ENCODE peak calls at places on chromosomes 4 and X, in seven cellular contexts. One of them, this sample, is unnamed.
A peak's percentile ranks its signal among the peaks of the same experiment; 100 is the strongest.

GRCh38 chrX:151825927-151826471 is 86.7 kb upstream of the MAGEA4 start:
- DNase-seq in foreskin keratinocyte: peak; percentile 81
- DNase-seq in A549: peak; percentile 77
- DNase-seq in heart right ventricle: no peak
- DNase-seq in suprapubic skin: no peak
- DNase-seq in heart left ventricle: no peak
- DNase-seq in endothelial cell of umbilical vein: peak; percentile 52
- DNase-seq in this sample: no peak

GRCh38 chr4:128782076-128782715 is 27.3 kb upstream of the JADE1 start:
- DNase-seq in A549: peak; percentile 38
- DNase-seq in heart left ventricle: no peak
- DNase-seq in endothelial cell of umbilical vein: no peak
- DNase-seq in heart right ventricle: peak; percentile 26
- DNase-seq in suprapubic skin: no peak
- DNase-seq in foreskin keratinocyte: no peak
- DNase-seq in this sample: no peak

GRCh38 chrX:148365233-148365632 is 135.2 kb upstream of the AFF2 start:
- DNase-seq in A549: no peak
- DNase-seq in suprapubic skin: no peak
- DNase-seq in heart right ventricle: no peak
- DNase-seq in heart left ventricle: no peak
- DNase-seq in endothelial cell of umbilical vein: no peak
- DNase-seq in foreskin keratinocyte: no peak
- DNase-seq in this sample: no peak

GRCh38 chr4:27007507-27007906 is 146.9 kb downstream of the STIM2 start:
- DNase-seq in suprapubic skin: no peak
- DNase-seq in A549: no peak
- DNase-seq in endothelial cell of umbilical vein: no peak
- DNase-seq in foreskin keratinocyte: no peak
- DNase-seq in heart right ventricle: no peak
- DNase-seq in heart left ventricle: no peak
- DNase-seq in this sample: no peak

GRCh38 chr4:162163892-162164759 is at the start of gene FSTL5:
- DNase-seq in endothelial cell of umbilical vein: peak; percentile 82
- DNase-seq in foreskin keratinocyte: peak; percentile 87
- DNase-seq in heart left ventricle: peak; percentile 58
- DNase-seq in suprapubic skin: no peak
- DNase-seq in heart right ventricle: peak; percentile 5
- DNase-seq in A549: peak; percentile 74
- DNase-seq in this sample: no peak

GRCh38 chrX:69298466-69299140 is 133.3 kb upstream of the PJA1 start:
- DNase-seq in endothelial cell of umbilical vein: no peak
- DNase-seq in heart left ventricle: no peak
- DNase-seq in foreskin keratinocyte: peak; percentile 70
- DNase-seq in suprapubic skin: no peak
- DNase-seq in heart right ventricle: no peak
- DNase-seq in A549: no peak
- DNase-seq in this sample: no peak

GRCh38 chr4:154004028-154004427 is 215.1 kb upstream of the SFRP2 start:
- DNase-seq in foreskin keratinocyte: no peak
- DNase-seq in suprapubic skin: no peak
- DNase-seq in heart right ventricle: no peak
- DNase-seq in endothelial cell of umbilical vein: no peak
- DNase-seq in heart left ventricle: no peak
- DNase-seq in A549: no peak
- DNase-seq in this sample: no peak

GRCh38 chr4:145909773-145910172 is 28.9 kb downstream of the ZNF827 start:
- DNase-seq in heart right ventricle: peak; percentile 38
- DNase-seq in endothelial cell of umbilical vein: no peak
- DNase-seq in suprapubic skin: no peak
- DNase-seq in A549: peak; percentile 6
- DNase-seq in heart left ventricle: no peak
- DNase-seq in foreskin keratinocyte: no peak
- DNase-seq in this sample: no peak

GRCh38 chrX:102712216-102712966 is at the start of gene GPRASP2:
- DNase-seq in suprapubic skin: peak; percentile 69
- DNase-seq in A549: peak; percentile 15
- DNase-seq in heart right ventricle: peak; percentile 33
- DNase-seq in endothelial cell of umbilical vein: peak; percentile 19
- DNase-seq in foreskin keratinocyte: no peak
- DNase-seq in heart left ventricle: peak; percentile 77
- DNase-seq in this sample: no peak

DNA sequence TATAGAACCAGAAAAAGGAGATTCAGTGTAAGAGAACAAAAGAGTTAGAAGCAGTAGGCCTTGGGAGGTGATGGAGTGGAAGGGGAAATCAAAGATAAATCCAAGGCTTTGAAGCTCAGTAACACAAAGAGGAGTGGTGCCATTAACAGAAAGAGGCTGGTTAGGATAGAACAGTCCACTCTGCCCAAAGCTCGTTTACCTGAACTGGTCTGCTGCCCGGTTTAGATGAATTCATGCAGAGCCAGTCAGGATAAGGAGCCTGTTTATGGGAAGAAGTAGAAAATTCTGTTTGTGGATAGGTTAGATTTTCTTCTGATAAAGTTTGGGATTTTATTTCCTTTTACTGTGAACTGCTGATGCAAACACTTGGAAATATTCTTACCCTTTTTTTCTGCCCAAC is 80.6 kb downstream of the HMGB2 start:
- DNase-seq in foreskin keratinocyte: no peak
- DNase-seq in heart left ventricle: no peak
- DNase-seq in endothelial cell of umbilical vein: no peak
- DNase-seq in A549: no peak
- DNase-seq in suprapubic skin: no peak
- DNase-seq in heart right ventricle: no peak
- DNase-seq in this sample: no peak
- H3K4me1 ChIP-seq in foreskin keratinocyte: peaks cover 9% of the 10 kb centered on the region
- H3K4me1 ChIP-seq in heart left ventricle: no peaks in the 10 kb centered on the region
- H3K4me1 ChIP-seq in endothelial cell of umbilical vein: peaks cover 20% of the 10 kb centered on the region
- H3K4me1 ChIP-seq in A549: peaks cover 28% of the 10 kb centered on the region
- H3K4me1 ChIP-seq in suprapubic skin: peaks cover 5% of the 10 kb centered on the region
- H3K4me1 ChIP-seq in heart right ventricle: no peaks in the 10 kb centered on the region
- H3K4me1 ChIP-seq in this sample: peaks cover 5% of the 10 kb centered on the region

DNA sequence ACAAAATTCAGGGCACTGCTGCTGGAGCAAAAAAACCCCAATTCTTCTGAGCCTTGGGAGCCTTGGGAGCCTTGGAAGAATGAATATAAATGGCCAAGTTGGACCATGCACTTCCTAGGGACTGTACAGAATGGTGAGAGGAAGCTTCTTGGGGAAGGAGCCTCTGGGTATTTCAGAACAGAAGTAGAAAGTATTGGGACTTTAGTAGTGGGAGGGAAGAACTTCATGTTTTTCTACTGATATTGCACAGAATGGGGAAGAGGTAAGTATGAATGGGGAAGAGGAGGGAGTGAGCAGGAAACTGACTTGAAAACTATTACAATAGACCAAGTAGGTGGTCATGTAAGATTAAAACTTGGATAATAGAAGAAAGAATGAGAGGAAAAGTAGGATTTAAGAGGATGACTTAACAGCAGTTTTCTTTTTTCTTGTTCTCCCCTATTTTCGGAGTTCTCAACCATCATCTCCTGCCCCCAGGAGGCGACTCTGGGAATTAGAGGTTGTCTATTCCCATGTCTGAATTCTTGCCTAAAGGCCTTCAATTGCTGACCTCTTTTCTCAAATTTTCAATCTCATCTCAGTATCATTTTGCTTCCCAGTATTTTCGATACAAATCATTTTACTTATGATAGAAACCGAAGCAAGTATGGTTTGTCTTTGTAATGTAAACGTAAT is 44.5 kb upstream of the TAPT1 start:
- DNase-seq in foreskin keratinocyte: no peak
- DNase-seq in endothelial cell of umbilical vein: no peak
- DNase-seq in heart left ventricle: no peak
- DNase-seq in A549: peak; percentile 4
- DNase-seq in suprapubic skin: no peak
- DNase-seq in heart right ventricle: no peak
- DNase-seq in this sample: no peak
- TF ChIP-seq CTCF in foreskin keratinocyte: peak; percentile 35
- TF ChIP-seq CTCF in endothelial cell of umbilical vein: peak; percentile 14
- TF ChIP-seq CTCF in heart left ventricle: no peak
- TF ChIP-seq CTCF in A549: no peak
- TF ChIP-seq CTCF in suprapubic skin: no peak
- TF ChIP-seq CTCF in heart right ventricle: no peak
- TF ChIP-seq CTCF in this sample: no peak

DNA sequence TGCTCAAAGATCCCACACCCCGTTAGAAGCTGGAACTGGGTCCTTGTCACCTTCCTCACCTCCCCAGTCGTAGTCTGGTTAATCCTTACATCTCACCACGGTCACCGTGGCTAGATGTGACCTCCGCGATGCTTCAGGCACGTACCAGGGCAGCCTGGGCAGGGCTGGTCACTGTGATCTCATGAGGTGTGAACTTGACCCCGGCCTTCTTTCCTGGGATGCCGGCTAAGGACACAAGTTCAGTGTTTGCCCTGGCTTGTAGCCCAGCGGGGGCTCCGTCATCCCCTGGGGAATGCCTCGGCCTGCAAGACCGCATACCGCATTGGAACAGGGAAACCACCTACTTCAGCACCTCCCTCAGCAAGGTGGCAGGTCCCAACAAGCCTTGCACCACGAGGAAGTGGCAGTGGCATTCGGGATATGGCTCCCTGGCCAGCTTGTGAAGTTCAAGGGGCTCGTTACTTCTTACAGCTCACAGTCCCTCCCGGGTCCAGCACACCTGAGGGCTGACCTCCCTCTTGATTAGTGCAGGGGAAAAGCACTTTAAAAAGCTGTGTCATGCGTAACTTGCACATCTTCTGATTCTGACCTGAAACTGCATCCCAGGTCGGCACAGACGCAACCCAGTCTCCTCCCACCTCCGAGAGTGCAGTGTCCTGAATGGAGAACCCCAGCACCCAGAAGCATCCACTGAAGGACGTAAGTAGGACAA is 25.9 kb downstream of the NOP14 start:
- DNase-seq in heart right ventricle: no peak
- DNase-seq in foreskin keratinocyte: peak; percentile 98
- DNase-seq in A549: peak; percentile 29
- DNase-seq in heart left ventricle: peak; percentile 62
- DNase-seq in endothelial cell of umbilical vein: no peak
- DNase-seq in suprapubic skin: peak; percentile 72
- DNase-seq in this sample: no peak
- H3K27ac ChIP-seq in heart right ventricle: no peak overlapping the region
- H3K27ac ChIP-seq in foreskin keratinocyte: peak overlapping the region; percentile 93
- H3K27ac ChIP-seq in A549: peak overlapping the region; percentile 96
- H3K27ac ChIP-seq in heart left ventricle: no peak overlapping the region
- H3K27ac ChIP-seq in endothelial cell of umbilical vein: no peak overlapping the region
- H3K27ac ChIP-seq in suprapubic skin: peak overlapping the region; percentile 58
- H3K27ac ChIP-seq in this sample: no peak overlapping the region

GRCh38 chr4:86970447-86971354 is 35.9 kb downstream of the AFF1 start:
- DNase-seq in suprapubic skin: no peak
- DNase-seq in foreskin keratinocyte: no peak
- DNase-seq in heart left ventricle: no peak
- DNase-seq in heart right ventricle: no peak
- DNase-seq in A549: no peak
- DNase-seq in endothelial cell of umbilical vein: peak; percentile 55
- DNase-seq in this sample: no peak
- H3K4me1 ChIP-seq in suprapubic skin: peaks cover 70% of the 10 kb centered on the region
- H3K4me1 ChIP-seq in foreskin keratinocyte: peaks cover 19% of the 10 kb centered on the region
- H3K4me1 ChIP-seq in heart left ventricle: no peaks in the 10 kb centered on the region
- H3K4me1 ChIP-seq in heart right ventricle: peaks cover 33% of the 10 kb centered on the region
- H3K4me1 ChIP-seq in A549: peaks cover 46% of the 10 kb centered on the region
- H3K4me1 ChIP-seq in endothelial cell of umbilical vein: peaks cover 72% of the 10 kb centered on the region
- H3K4me1 ChIP-seq in this sample: peaks cover 50% of the 10 kb centered on the region

DNA sequence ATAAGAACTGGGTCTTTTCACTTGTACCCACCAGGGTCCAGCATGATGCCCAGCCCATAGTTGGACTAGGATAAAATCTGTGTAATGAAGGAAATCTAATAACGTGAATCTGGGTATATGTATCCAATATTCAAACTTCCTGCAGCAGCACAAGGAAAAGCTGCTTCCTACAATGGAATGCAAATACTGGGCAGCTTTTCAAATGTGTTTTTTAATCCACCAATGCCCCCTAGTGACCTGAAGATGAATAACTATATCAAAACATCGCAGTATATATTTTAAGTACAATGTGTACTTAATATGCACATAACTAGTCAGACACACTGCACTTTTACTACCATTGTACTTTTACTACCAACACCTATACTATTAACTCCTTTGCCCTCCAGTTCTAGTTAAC is 5.3 kb downstream of the APOO start:
- DNase-seq in heart right ventricle: peak; percentile 8
- DNase-seq in endothelial cell of umbilical vein: peak; percentile 83
- DNase-seq in heart left ventricle: no peak
- DNase-seq in suprapubic skin: no peak
- DNase-seq in A549: peak; percentile 76
- DNase-seq in foreskin keratinocyte: peak; percentile 49
- DNase-seq in this sample: no peak
- TF ChIP-seq CTCF in heart right ventricle: peak; percentile 38
- TF ChIP-seq CTCF in endothelial cell of umbilical vein: peak; percentile 19
- TF ChIP-seq CTCF in heart left ventricle: peak; percentile 45
- TF ChIP-seq CTCF in suprapubic skin: peak; percentile 60
- TF ChIP-seq CTCF in A549: peak; percentile 59
- TF ChIP-seq CTCF in foreskin keratinocyte: peak; percentile 75
- TF ChIP-seq CTCF in this sample: peak; percentile 58

GRCh38 chrX:109927663-109928273 is 75.1 kb upstream of the TMEM164 start:
- DNase-seq in endothelial cell of umbilical vein: no peak
- DNase-seq in foreskin keratinocyte: no peak
- DNase-seq in A549: no peak
- DNase-seq in suprapubic skin: no peak
- DNase-seq in heart right ventricle: peak; percentile 16
- DNase-seq in heart left ventricle: no peak
- DNase-seq in this sample: no peak
- H3K27ac ChIP-seq in endothelial cell of umbilical vein: no peak overlapping the region
- H3K27ac ChIP-seq in foreskin keratinocyte: no peak overlapping the region
- H3K27ac ChIP-seq in A549: no peak overlapping the region
- H3K27ac ChIP-seq in suprapubic skin: no peak overlapping the region
- H3K27ac ChIP-seq in heart right ventricle: peak overlapping the region; percentile 82
- H3K27ac ChIP-seq in heart left ventricle: peak overlapping the region; percentile 78
- H3K27ac ChIP-seq in this sample: no peak overlapping the region

This sample was measured in vagina.